ENCODE peak calls at places on chromosomes 3 and 15, in eight cellular contexts. M is left ventricle myocardium inferior; A is endothelial cell of umbilical vein; G is H7; K is CD8-positive, alpha-beta T cell; J is body of pancreas; L is colonic mucosa; C is neuronal stem cell. X is an unnamed sample.
A peak's percentile ranks its signal among the peaks of the same experiment; 100 is the strongest.

GRCh38 chr15:98517051-98517450 is 131.3 kb upstream of the IGF1R start:
- DNase-seq in M (no peak), A (no peak), K (no peak), J (no peak), G (no peak), C (no peak), L (no peak), X (no peak)

GRCh38 chr3:168048414-168049330 is 47.1 kb downstream of the GOLIM4 start:
- DNase-seq in K (no peak), M (no peak), G (no peak), C (no peak), J (no peak), A (no peak), L (peak; percentile 28), X (peak; percentile 14)

GRCh38 chr3:129975332-129976090 is 991 bp downstream of the TRH start:
- DNase-seq in A (no peak), G (peak; percentile 83), C (no peak), M (peak; percentile 23), K (no peak), J (no peak), L (no peak), X (peak; percentile 74)

GRCh38 chr3:104941785-104942184 is 424.9 kb upstream of the ALCAM start:
- DNase-seq in G (no peak), A (no peak), L (no peak), M (no peak), K (no peak), C (no peak), J (no peak), X (no peak)

GRCh38 chr3:68295457-68295856 is 636.9 kb downstream of the TAFA4 start:
- DNase-seq in G (no peak), M (no peak), A (no peak), C (no peak), K (no peak), L (no peak), J (no peak), X (no peak)

GRCh38 chr3:72461787-72462186 is 386.5 kb downstream of the SHQ1 start:
- DNase-seq in C (no peak), K (no peak), A (no peak), M (peak; percentile 36), L (no peak), G (no peak), J (no peak), X (no peak)

GRCh38 chr3:119639494-119640350 is 20.7 kb downstream of the POPDC2 start:
- DNase-seq in J (no peak), G (no peak), M (no peak), K (no peak), A (no peak), L (no peak), C (no peak), X (no peak)

GRCh38 chr3:71462586-71462985 is 120.9 kb downstream of the FOXP1 start:
- DNase-seq in G (no peak), M (no peak), A (no peak), J (no peak), L (no peak), C (no peak), K (no peak), X (no peak)

GRCh38 chr3:67561995-67562394 is 92.4 kb downstream of the SUCLG2 start:
- DNase-seq in C (no peak), M (no peak), K (no peak), J (no peak), L (no peak), G (no peak), A (no peak), X (no peak)

GRCh38 chr3:175346573-175347356 is 487.6 kb downstream of the NAALADL2 start:
- DNase-seq in K (no peak), G (no peak), A (peak; percentile 91), C (no peak), J (no peak), M (peak; percentile 41), L (peak; percentile 68), X (no peak)

GRCh38 chr15:93706476-93706875 is 524.9 kb upstream of the MCTP2 start:
- DNase-seq in G (no peak), C (no peak), K (no peak), L (no peak), J (no peak), A (no peak), M (no peak), X (no peak)

GRCh38 chr15:78236491-78236890 is 2.1 kb upstream of the ACSBG1 start:
- DNase-seq in A (no peak), K (no peak), L (no peak), C (no peak), G (no peak), M (no peak), J (no peak), X (no peak)

GRCh38 chr15:45847645-45848044 is 212.8 kb downstream of the SQOR start:
- DNase-seq in L (no peak), A (no peak), K (no peak), G (no peak), J (no peak), M (no peak), C (no peak), X (no peak)

DNA sequence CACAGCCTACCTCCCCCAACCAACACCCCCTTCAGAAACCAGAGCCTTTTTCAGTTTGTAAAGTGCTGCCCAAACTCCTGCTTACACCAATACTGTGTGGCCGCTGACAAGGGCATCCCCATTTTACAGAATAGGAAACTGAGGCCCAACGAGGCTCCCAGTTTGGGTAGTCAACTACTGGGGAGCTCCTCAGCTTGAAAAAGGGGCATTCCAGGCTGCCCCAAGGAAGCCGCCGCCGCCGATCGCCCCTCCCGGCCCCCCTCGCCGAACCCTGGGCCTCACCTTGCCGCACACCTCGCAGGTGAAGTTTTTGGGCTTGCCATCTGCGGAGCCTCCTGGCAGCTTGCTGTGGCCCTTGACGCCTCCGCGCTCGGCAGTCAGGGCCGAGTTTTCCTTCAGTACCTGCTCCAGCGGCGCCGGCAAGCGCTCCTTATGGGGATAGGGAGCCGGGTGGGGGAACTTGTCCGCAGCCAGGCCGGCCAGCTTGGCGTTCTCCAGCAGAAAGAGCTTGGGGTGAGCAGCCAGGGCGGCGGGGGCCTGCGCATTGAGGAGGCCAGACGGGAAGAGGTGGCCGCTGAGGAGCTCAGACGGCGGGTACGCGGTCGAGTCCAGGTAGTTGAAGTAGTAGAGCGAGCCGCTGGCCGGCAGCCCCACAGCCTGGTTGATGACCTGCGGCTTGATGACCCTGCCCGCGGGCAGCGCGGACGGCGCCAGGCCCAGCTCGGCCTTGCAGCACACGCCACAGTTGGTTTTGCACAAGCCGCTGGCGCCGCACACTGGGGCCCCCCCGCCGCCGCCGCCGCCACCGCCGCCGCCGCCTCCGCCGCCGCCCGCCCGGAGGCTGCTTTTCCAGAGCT is 1.4 kb downstream of the FEZF2 start:
- DNase-seq in M (no peak), K (no peak), L (no peak), J (no peak), A (no peak), C (no peak), G (peak; percentile 78), X (peak; percentile 63)
- H3K27me3 ChIP-seq in M (peaks cover 100% of the 10 kb centered on the region), K (peaks cover 35% of the 10 kb centered on the region), L (peaks cover 95% of the 10 kb centered on the region), J (no peaks in the 10 kb centered on the region), A (peaks cover 99% of the 10 kb centered on the region), C (peaks cover 99% of the 10 kb centered on the region), G (peaks cover 100% of the 10 kb centered on the region), X (peaks cover 100% of the 10 kb centered on the region)

DNA sequence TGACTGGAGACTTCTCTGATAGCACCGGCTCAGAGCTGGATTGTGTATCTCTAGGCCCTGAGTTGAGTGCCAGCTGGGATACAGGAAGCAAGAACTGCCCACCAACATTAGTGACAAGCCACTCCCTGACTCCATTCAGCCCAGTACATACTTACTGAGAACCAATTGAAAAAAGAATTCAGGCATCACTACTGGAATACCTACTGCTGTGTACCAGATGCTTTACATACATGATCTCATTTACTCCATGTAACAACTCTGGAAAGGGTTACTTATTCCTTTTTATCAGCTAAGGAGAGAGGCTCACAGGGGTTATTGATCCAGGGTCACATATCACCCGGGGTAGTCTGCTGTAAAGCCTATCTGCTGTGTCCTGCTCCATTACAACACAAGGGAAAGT is 1.3 kb upstream of the SYN2 start:
- DNase-seq in J (no peak), M (no peak), G (no peak), A (no peak), C (no peak), L (no peak), K (no peak), X (no peak)
- H3K27me3 ChIP-seq in J (no peaks in the 10 kb centered on the region), M (peaks cover 98% of the 10 kb centered on the region), G (peaks cover 26% of the 10 kb centered on the region), A (peaks cover 50% of the 10 kb centered on the region), C (peaks cover 80% of the 10 kb centered on the region), L (peaks cover 33% of the 10 kb centered on the region), K (peaks cover 19% of the 10 kb centered on the region), X (peaks cover 18% of the 10 kb centered on the region)

GRCh38 chr3:50534721-50535330 is 31.4 kb upstream of the CACNA2D2 start:
- DNase-seq in J (no peak), G (no peak), C (no peak), L (no peak), M (no peak), K (no peak), A (no peak), X (no peak)
- H3K27me3 ChIP-seq in J (no peaks in the 10 kb centered on the region), G (peaks cover 3% of the 10 kb centered on the region), C (peaks cover 72% of the 10 kb centered on the region), L (no peaks in the 10 kb centered on the region), M (peaks cover 25% of the 10 kb centered on the region), K (no peaks in the 10 kb centered on the region), A (peaks cover 18% of the 10 kb centered on the region), X (peaks cover 17% of the 10 kb centered on the region)

GRCh38 chr3:190785047-190785446 is 77.4 kb downstream of the GMNC start:
- DNase-seq in G (no peak), C (no peak), J (no peak), L (no peak), A (no peak), K (no peak), M (no peak), X (no peak)

GRCh38 chr3:190780524-190780923 is 82.0 kb downstream of the GMNC start:
- DNase-seq in C (no peak), L (no peak), K (no peak), M (no peak), J (no peak), A (no peak), G (no peak), X (no peak)
- H3K27me3 ChIP-seq in C (no peaks in the 10 kb centered on the region), L (no peaks in the 10 kb centered on the region), K (no peaks in the 10 kb centered on the region), M (no peaks in the 10 kb centered on the region), J (no peaks in the 10 kb centered on the region), A (no peaks in the 10 kb centered on the region), G (no peaks in the 10 kb centered on the region), X (no peaks in the 10 kb centered on the region)

GRCh38 chr15:68515371-68516095 is 63.3 kb upstream of the CORO2B start:
- DNase-seq in M (no peak), L (no peak), C (no peak), A (no peak), G (no peak), J (no peak), K (no peak), X (no peak)

GRCh38 chr15:68511073-68511991 is 67.5 kb upstream of the CORO2B start:
- DNase-seq in C (no peak), M (peak; percentile 47), J (no peak), A (no peak), K (no peak), G (no peak), L (no peak), X (no peak)

GRCh38 chr15:68512052-68512451 is 66.7 kb upstream of the CORO2B start:
- DNase-seq in A (no peak), L (no peak), J (no peak), M (no peak), C (no peak), K (no peak), G (no peak), X (no peak)

GRCh38 chr15:68510558-68510957 is 68.2 kb upstream of the CORO2B start:
- DNase-seq in C (no peak), J (no peak), M (no peak), G (no peak), K (no peak), L (no peak), A (no peak), X (no peak)

GRCh38 chr15:68512578-68512977 is 66.2 kb upstream of the CORO2B start:
- DNase-seq in K (no peak), L (no peak), G (no peak), M (no peak), J (no peak), C (no peak), A (peak; percentile 11), X (no peak)
- H3K27me3 ChIP-seq in K (no peaks in the 10 kb centered on the region), L (no peaks in the 10 kb centered on the region), G (no peaks in the 10 kb centered on the region), M (no peaks in the 10 kb centered on the region), J (no peaks in the 10 kb centered on the region), C (peaks cover 9% of the 10 kb centered on the region), A (peaks cover 20% of the 10 kb centered on the region), X (no peaks in the 10 kb centered on the region)